ENCODE peak calls at places on chromosomes 12 and 14, in seven cellular contexts. R is stomach, D is Panc1, M is endodermal cell, O is ovary, B is pancreas, F is astrocyte of the spinal cord. Q is an unnamed sample.

GRCh38 chr12:6852651-6853354 is 853 bp downstream of the USP5 start:
- DNase-seq in R (peak), M (peak), O (peak), B (no peak), D (no peak), F (peak), Q (peak)

GRCh38 chr14:100333867-100334266 is 10.7 kb downstream of the SLC25A47 start:
- DNase-seq in D (no peak), B (no peak), O (no peak), F (no peak), R (no peak), M (no peak), Q (no peak)

GRCh38 chr12:108597559-108598471 is at the start of gene TMEM119:
- DNase-seq in M (no peak), R (no peak), F (no peak), O (no peak), B (no peak), D (no peak), Q (no peak)

GRCh38 chr12:111025792-111026430 is 105.5 kb upstream of the MYL2 start:
- DNase-seq in D (no peak), O (no peak), R (no peak), M (no peak), B (no peak), F (no peak), Q (no peak)

GRCh38 chr12:90979019-90979418 is 24.0 kb upstream of the CCER1 start:
- DNase-seq in O (no peak), R (no peak), D (no peak), B (no peak), F (no peak), M (no peak), Q (no peak)

GRCh38 chr12:107764626-107765025 is 3.7 kb upstream of the PRDM4 start:
- DNase-seq in D (no peak), B (no peak), O (no peak), F (no peak), R (no peak), M (no peak), Q (no peak)

GRCh38 chr12:25718081-25718731 is 165.1 kb upstream of the LMNTD1 start:
- DNase-seq in R (no peak), M (peak), D (no peak), O (no peak), B (no peak), F (no peak), Q (no peak)

GRCh38 chr12:10235761-10236631 is 23.3 kb downstream of the GABARAPL1 start:
- DNase-seq in M (no peak), B (no peak), F (peak), D (no peak), O (peak), R (peak), Q (peak)

GRCh38 chr14:89256273-89256672 is 160.8 kb downstream of the FOXN3 start:
- DNase-seq in D (no peak), R (no peak), M (no peak), B (no peak), O (no peak), F (no peak), Q (no peak)

GRCh38 chr12:43312991-43313505 is 239.0 kb downstream of the ADAMTS20 start:
- DNase-seq in D (no peak), F (no peak), B (no peak), R (no peak), O (no peak), M (no peak), Q (no peak)

GRCh38 chr12:92558806-92559205 is 144.0 kb upstream of the PLEKHG7 start:
- DNase-seq in F (no peak), R (no peak), O (no peak), M (no peak), B (no peak), D (no peak), Q (no peak)

GRCh38 chr12:96872946-96873345 is 34.1 kb upstream of the NEDD1 start:
- DNase-seq in O (no peak), B (no peak), F (no peak), D (no peak), M (no peak), R (no peak), Q (no peak)

GRCh38 chr12:110686294-110686903 is 2.5 kb downstream of the HVCN1 start:
- DNase-seq in D (no peak), O (no peak), B (no peak), R (no peak), M (no peak), F (no peak), Q (no peak)

GRCh38 chr12:132036063-132036683 is 86.4 kb downstream of the EP400 start:
- DNase-seq in D (no peak), B (no peak), R (no peak), M (no peak), F (no peak), O (no peak), Q (no peak)

GRCh38 chr12:113241191-113242017 is 20.1 kb downstream of the TPCN1 start:
- DNase-seq in B (no peak), O (no peak), D (peak), R (peak), F (peak), M (peak), Q (peak)

GRCh38 chr14:36515896-36516718 is 3.9 kb downstream of the NKX2-1 start:
- DNase-seq in R (no peak), O (no peak), D (no peak), F (no peak), M (no peak), B (no peak), Q (no peak)

GRCh38 chr14:72535485-72535884 is 358.4 kb downstream of the DPF3 start:
- DNase-seq in M (no peak), F (no peak), O (no peak), D (no peak), R (no peak), B (no peak), Q (no peak)

GRCh38 chr12:6765634-6766581 is at the start of gene PTMS:
- DNase-seq in O (peak), M (peak), B (peak), F (peak), R (peak), D (no peak), Q (peak)

GRCh38 chr12:108712164-108712924 is 19.0 kb downstream of the CORO1C start:
- DNase-seq in D (no peak), M (peak), R (no peak), F (no peak), O (no peak), B (no peak), Q (no peak)

GRCh38 chr14:93317836-93318807 is 14.7 kb downstream of the BTBD7 start:
- DNase-seq in F (peak), O (no peak), D (no peak), M (no peak), R (no peak), B (no peak), Q (peak)

GRCh38 chr14:68771631-68772030 is 21.2 kb downstream of the ZFP36L1 start:
- DNase-seq in B (no peak), R (no peak), M (no peak), O (no peak), D (no peak), F (no peak), Q (no peak)

GRCh38 chr14:30223385-30223785 is 295.7 kb upstream of the PRKD1 start:
- DNase-seq in B (peak), R (peak), M (peak), F (peak), O (peak), D (peak), Q (peak)

GRCh38 chr12:45336762-45337596 is 121.1 kb downstream of the ANO6 start:
- DNase-seq in D (no peak), M (no peak), B (no peak), O (no peak), R (no peak), F (peak), Q (peak)

GRCh38 chr12:103830730-103831320 is 10.2 kb downstream of the NT5DC3 start:
- DNase-seq in B (no peak), M (no peak), O (no peak), R (no peak), F (no peak), D (no peak), Q (no peak)

GRCh38 chr14:47541652-47542051 is 133.8 kb downstream of the MDGA2 start:
- DNase-seq in B (no peak), F (no peak), O (no peak), D (no peak), R (no peak), M (no peak), Q (no peak)

GRCh38 chr12:54215990-54216579 is 27.3 kb upstream of the SMUG1 start:
- DNase-seq in M (peak), R (no peak), D (no peak), O (peak), F (no peak), B (peak), Q (no peak)

GRCh38 chr12:90058721-90059120 is 350.1 kb upstream of the ATP2B1 start:
- DNase-seq in R (no peak), F (peak), B (no peak), D (no peak), M (no peak), O (no peak), Q (peak)

GRCh38 chr12:130043685-130044421 is 118.4 kb upstream of the FZD10 start:
- DNase-seq in M (peak), D (no peak), R (no peak), F (no peak), O (no peak), B (no peak), Q (no peak)

GRCh38 chr12:82952946-82953345 is 266.2 kb downstream of the TMTC2 start:
- DNase-seq in O (no peak), R (no peak), D (no peak), B (no peak), F (no peak), M (no peak), Q (no peak)

GRCh38 chr12:124713436-124714082 is 146.1 kb upstream of the NCOR2 start:
- DNase-seq in B (no peak), R (peak), D (no peak), M (no peak), F (peak), O (no peak), Q (peak)

GRCh38 chr12:49548822-49549648 is 10.2 kb downstream of the KCNH3 start:
- DNase-seq in F (no peak), O (no peak), D (no peak), M (peak), B (peak), R (peak), Q (peak)
- TF ChIP-seq CTCF in F (peak), O (peak), D (no peak), M (peak), B (no peak), R (peak), Q (peak)

GRCh38 chr14:104602933-104603325 is 1.6 kb downstream of the TMEM179 start:
- DNase-seq in R (no peak), B (no peak), F (no peak), M (no peak), D (no peak), O (no peak), Q (no peak)

GRCh38 chr14:104603623-104604401 is 760 bp downstream of the TMEM179 start:
- DNase-seq in D (no peak), B (peak), O (no peak), M (no peak), R (no peak), F (no peak), Q (no peak)

GRCh38 chr14:104602315-104602932 is 2.1 kb downstream of the TMEM179 start:
- DNase-seq in F (no peak), O (no peak), D (no peak), B (peak), M (peak), R (no peak), Q (no peak)

GRCh38 chr14:104601786-104602185 is 2.8 kb downstream of the TMEM179 start:
- DNase-seq in F (no peak), O (no peak), B (peak), D (no peak), R (no peak), M (no peak), Q (no peak)

DNA sequence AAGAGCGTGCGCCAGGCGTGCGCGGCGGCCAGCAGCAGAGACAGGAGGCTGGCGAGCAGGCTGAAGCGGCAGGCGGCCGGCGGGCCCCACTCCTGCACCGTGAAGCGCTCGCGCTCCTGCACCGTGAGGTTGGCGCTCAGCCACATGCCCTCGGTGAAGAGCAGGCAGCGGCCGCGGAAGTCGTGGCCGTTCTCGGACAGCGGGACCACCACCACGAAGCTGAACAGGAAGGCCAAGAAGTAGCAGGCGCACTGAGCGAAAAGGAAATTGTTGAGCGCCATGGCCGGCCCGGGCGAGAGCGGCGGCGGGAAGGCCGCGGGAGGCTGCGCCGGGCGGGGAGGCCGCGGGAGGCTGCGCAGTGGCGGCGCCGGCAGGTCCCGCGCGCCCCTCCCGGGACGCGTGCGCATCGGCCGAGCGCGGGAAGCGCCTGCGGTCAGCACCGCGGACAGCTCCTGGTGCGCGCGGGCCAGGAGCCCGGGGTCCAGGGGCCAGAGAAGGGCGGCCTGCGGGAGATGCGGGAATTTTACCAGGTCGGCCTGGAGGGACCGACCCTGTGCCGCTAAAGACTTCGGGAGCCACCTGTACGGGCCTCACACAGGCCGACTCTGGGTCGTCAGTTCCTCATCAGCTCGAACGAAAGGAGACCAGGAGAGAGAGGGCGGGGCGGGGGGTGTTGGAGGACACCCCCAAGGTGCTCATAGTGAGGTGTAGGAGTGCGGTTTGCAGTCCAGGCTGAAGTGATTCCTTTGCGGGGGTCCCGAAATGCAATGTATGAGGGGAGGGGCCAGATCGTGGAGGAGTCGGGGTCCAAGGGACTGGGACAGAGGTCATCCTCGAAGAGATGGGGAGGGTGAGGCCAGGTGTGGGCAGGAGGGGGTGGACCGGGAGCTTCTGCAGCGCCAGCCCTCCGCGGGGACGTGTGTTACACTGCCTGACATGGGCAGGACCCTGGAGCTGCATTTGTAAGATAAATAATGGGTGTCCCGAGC is at the start of gene TMEM179:
- DNase-seq in M (peak), D (no peak), B (peak), R (no peak), F (no peak), O (peak), Q (peak)
- H3K4me3 ChIP-seq in M (peak), D (peak), B (no peak), R (peak), F (no peak), O (no peak), Q (no peak)

DNA sequence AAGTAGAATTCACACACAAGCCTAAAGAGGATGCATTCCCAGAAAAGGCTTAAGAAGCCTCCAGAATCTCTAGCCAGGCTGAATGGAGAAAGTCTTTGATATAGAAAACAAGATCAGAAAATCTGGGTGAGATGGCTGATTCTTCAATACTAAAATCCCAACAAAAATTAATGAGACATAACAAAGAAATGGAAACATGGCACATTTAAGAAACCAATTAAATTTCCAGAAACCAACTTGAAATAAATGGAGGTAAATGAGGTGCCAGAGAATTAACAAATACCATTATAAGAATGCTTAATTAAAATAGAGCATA is 51.9 kb downstream of the CPSF6 start:
- DNase-seq in B (no peak), R (no peak), F (no peak), D (no peak), M (no peak), O (no peak), Q (no peak)
- TF ChIP-seq CTCF in B (no peak), R (no peak), F (no peak), D (no peak), M (no peak), O (no peak), Q (no peak)

GRCh38 chr12:3718100-3718499 is 34.8 kb downstream of the CRACR2A start:
- DNase-seq in F (no peak), D (no peak), M (no peak), B (no peak), O (no peak), R (peak), Q (no peak)

GRCh38 chr12:3717283-3717974 is 35.5 kb downstream of the CRACR2A start:
- DNase-seq in O (no peak), M (no peak), R (no peak), B (no peak), D (no peak), F (no peak), Q (no peak)

GRCh38 chr12:3712209-3712992 is 40.5 kb downstream of the CRACR2A start:
- DNase-seq in M (no peak), F (no peak), R (no peak), O (no peak), B (no peak), D (no peak), Q (peak)

GRCh38 chr12:3713483-3713882 is 39.4 kb downstream of the CRACR2A start:
- DNase-seq in D (no peak), B (no peak), M (peak), R (no peak), F (no peak), O (no peak), Q (no peak)

DNA sequence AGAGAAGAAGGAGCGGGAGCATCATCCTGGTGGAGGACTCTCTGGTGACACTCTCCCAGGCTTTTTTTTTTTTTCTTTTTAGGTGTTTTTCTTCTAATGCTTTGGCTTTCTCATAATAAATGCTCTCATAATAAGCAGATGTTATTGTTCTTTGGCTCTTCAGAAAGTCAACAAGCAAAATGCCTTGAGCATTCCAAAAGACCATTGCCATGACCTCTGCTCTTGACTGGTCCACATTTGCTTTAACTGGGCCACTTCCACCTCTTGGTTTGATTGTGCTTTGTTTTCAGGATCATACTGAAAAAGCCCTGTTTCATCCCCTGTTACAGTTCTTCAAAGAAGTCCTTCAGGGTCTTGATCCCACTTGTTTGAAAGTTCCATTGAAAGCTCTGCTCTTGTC is 36.9 kb downstream of the CRACR2A start:
- DNase-seq in B (no peak), R (no peak), D (no peak), M (no peak), O (no peak), F (no peak), Q (peak)
- H3K4me3 ChIP-seq in B (no peak), R (no peak), D (no peak), M (no peak), O (no peak), F (no peak), Q (no peak)

Q was measured in choroid plexus epithelial cell.